ENCODE peak calls at places on chromosomes 16 and 17, in eight cellular contexts. One of them, this sample, is unnamed.

GRCh38 chr16:67888311-67888710 is 3.6 kb downstream of the NRN1L start:
- DNase-seq in fibroblast of pulmonary artery: no peak
- DNase-seq in CD4-positive, CD25-positive, alpha-beta regulatory T cell: no peak
- DNase-seq in astrocyte of the cerebellum: no peak
- DNase-seq in heart left ventricle: no peak
- DNase-seq in AG04450: no peak
- DNase-seq in small intestine: no peak
- DNase-seq in brain microvascular endothelial cell: no peak
- DNase-seq in this sample: no peak

GRCh38 chr16:86563489-86564345 is 2.9 kb upstream of the FOXC2 start:
- DNase-seq in fibroblast of pulmonary artery: peak
- DNase-seq in CD4-positive, CD25-positive, alpha-beta regulatory T cell: peak
- DNase-seq in astrocyte of the cerebellum: peak
- DNase-seq in heart left ventricle: peak
- DNase-seq in AG04450: peak
- DNase-seq in small intestine: peak
- DNase-seq in brain microvascular endothelial cell: peak
- DNase-seq in this sample: peak

GRCh38 chr17:29076722-29077121 is 33.8 kb downstream of the PIPOX start:
- DNase-seq in fibroblast of pulmonary artery: no peak
- DNase-seq in CD4-positive, CD25-positive, alpha-beta regulatory T cell: no peak
- DNase-seq in astrocyte of the cerebellum: no peak
- DNase-seq in heart left ventricle: no peak
- DNase-seq in AG04450: no peak
- DNase-seq in small intestine: no peak
- DNase-seq in brain microvascular endothelial cell: no peak
- DNase-seq in this sample: no peak

GRCh38 chr16:9798474-9798873 is 383.8 kb downstream of the GRIN2A start:
- DNase-seq in fibroblast of pulmonary artery: no peak
- DNase-seq in CD4-positive, CD25-positive, alpha-beta regulatory T cell: no peak
- DNase-seq in astrocyte of the cerebellum: no peak
- DNase-seq in heart left ventricle: peak
- DNase-seq in AG04450: no peak
- DNase-seq in small intestine: no peak
- DNase-seq in brain microvascular endothelial cell: no peak
- DNase-seq in this sample: no peak

GRCh38 chr17:45814622-45815606 is 29.8 kb upstream of the SPPL2C start:
- DNase-seq in fibroblast of pulmonary artery: no peak
- DNase-seq in CD4-positive, CD25-positive, alpha-beta regulatory T cell: no peak
- DNase-seq in astrocyte of the cerebellum: no peak
- DNase-seq in heart left ventricle: peak
- DNase-seq in AG04450: no peak
- DNase-seq in small intestine: no peak
- DNase-seq in brain microvascular endothelial cell: no peak
- DNase-seq in this sample: no peak

GRCh38 chr16:21272253-21272652 is 5.8 kb downstream of the CRYM start:
- DNase-seq in fibroblast of pulmonary artery: no peak
- DNase-seq in CD4-positive, CD25-positive, alpha-beta regulatory T cell: no peak
- DNase-seq in astrocyte of the cerebellum: no peak
- DNase-seq in heart left ventricle: no peak
- DNase-seq in AG04450: no peak
- DNase-seq in small intestine: no peak
- DNase-seq in brain microvascular endothelial cell: no peak
- DNase-seq in this sample: no peak

GRCh38 chr16:59684911-59685310 is 950.8 kb upstream of the GOT2 start:
- DNase-seq in fibroblast of pulmonary artery: no peak
- DNase-seq in CD4-positive, CD25-positive, alpha-beta regulatory T cell: no peak
- DNase-seq in astrocyte of the cerebellum: no peak
- DNase-seq in heart left ventricle: no peak
- DNase-seq in AG04450: no peak
- DNase-seq in small intestine: no peak
- DNase-seq in brain microvascular endothelial cell: no peak
- DNase-seq in this sample: no peak

GRCh38 chr17:33522623-33523022 is 229.5 kb upstream of the ASIC2 start:
- DNase-seq in fibroblast of pulmonary artery: no peak
- DNase-seq in CD4-positive, CD25-positive, alpha-beta regulatory T cell: no peak
- DNase-seq in astrocyte of the cerebellum: no peak
- DNase-seq in heart left ventricle: no peak
- DNase-seq in AG04450: no peak
- DNase-seq in small intestine: no peak
- DNase-seq in brain microvascular endothelial cell: no peak
- DNase-seq in this sample: no peak

GRCh38 chr17:16989953-16990860 is 18.3 kb upstream of the TNFRSF13B start:
- DNase-seq in fibroblast of pulmonary artery: no peak
- DNase-seq in CD4-positive, CD25-positive, alpha-beta regulatory T cell: no peak
- DNase-seq in astrocyte of the cerebellum: no peak
- DNase-seq in heart left ventricle: no peak
- DNase-seq in AG04450: peak
- DNase-seq in small intestine: no peak
- DNase-seq in brain microvascular endothelial cell: no peak
- DNase-seq in this sample: no peak

GRCh38 chr16:57196753-57197152 is 10.6 kb downstream of the RSPRY1 start:
- DNase-seq in fibroblast of pulmonary artery: no peak
- DNase-seq in CD4-positive, CD25-positive, alpha-beta regulatory T cell: no peak
- DNase-seq in astrocyte of the cerebellum: no peak
- DNase-seq in heart left ventricle: no peak
- DNase-seq in AG04450: no peak
- DNase-seq in small intestine: peak
- DNase-seq in brain microvascular endothelial cell: no peak
- DNase-seq in this sample: no peak

GRCh38 chr17:49553676-49554335 is 21.9 kb upstream of the NXPH3 start:
- DNase-seq in fibroblast of pulmonary artery: no peak
- DNase-seq in CD4-positive, CD25-positive, alpha-beta regulatory T cell: no peak
- DNase-seq in astrocyte of the cerebellum: no peak
- DNase-seq in heart left ventricle: no peak
- DNase-seq in AG04450: no peak
- DNase-seq in small intestine: no peak
- DNase-seq in brain microvascular endothelial cell: no peak
- DNase-seq in this sample: no peak

GRCh38 chr16:72216767-72217166 is 44.8 kb upstream of the PMFBP1 start:
- DNase-seq in fibroblast of pulmonary artery: no peak
- DNase-seq in CD4-positive, CD25-positive, alpha-beta regulatory T cell: no peak
- DNase-seq in astrocyte of the cerebellum: no peak
- DNase-seq in heart left ventricle: no peak
- DNase-seq in AG04450: no peak
- DNase-seq in small intestine: peak
- DNase-seq in brain microvascular endothelial cell: no peak
- DNase-seq in this sample: no peak

GRCh38 chr17:71423871-71424546 is 696.8 kb upstream of the SOX9 start:
- DNase-seq in fibroblast of pulmonary artery: no peak
- DNase-seq in CD4-positive, CD25-positive, alpha-beta regulatory T cell: no peak
- DNase-seq in astrocyte of the cerebellum: peak
- DNase-seq in heart left ventricle: no peak
- DNase-seq in AG04450: peak
- DNase-seq in small intestine: no peak
- DNase-seq in brain microvascular endothelial cell: peak
- DNase-seq in this sample: peak

GRCh38 chr16:74577882-74578366 is 29.0 kb downstream of the GLG1 start:
- DNase-seq in fibroblast of pulmonary artery: peak
- DNase-seq in CD4-positive, CD25-positive, alpha-beta regulatory T cell: no peak
- DNase-seq in astrocyte of the cerebellum: no peak
- DNase-seq in heart left ventricle: no peak
- DNase-seq in AG04450: peak
- DNase-seq in small intestine: no peak
- DNase-seq in brain microvascular endothelial cell: no peak
- DNase-seq in this sample: no peak

GRCh38 chr16:31880322-31880979 is 6.8 kb downstream of the ZNF267 start:
- DNase-seq in fibroblast of pulmonary artery: peak
- DNase-seq in CD4-positive, CD25-positive, alpha-beta regulatory T cell: no peak
- DNase-seq in astrocyte of the cerebellum: peak
- DNase-seq in heart left ventricle: no peak
- DNase-seq in AG04450: no peak
- DNase-seq in small intestine: peak
- DNase-seq in brain microvascular endothelial cell: peak
- DNase-seq in this sample: no peak

GRCh38 chr17:14622622-14623101 is 321.8 kb downstream of the HS3ST3B1 start:
- DNase-seq in fibroblast of pulmonary artery: no peak
- DNase-seq in CD4-positive, CD25-positive, alpha-beta regulatory T cell: no peak
- DNase-seq in astrocyte of the cerebellum: no peak
- DNase-seq in heart left ventricle: no peak
- DNase-seq in AG04450: no peak
- DNase-seq in small intestine: no peak
- DNase-seq in brain microvascular endothelial cell: no peak
- DNase-seq in this sample: no peak

GRCh38 chr17:79619636-79620206 is 8.9 kb upstream of the RBFOX3 start:
- DNase-seq in fibroblast of pulmonary artery: no peak
- DNase-seq in CD4-positive, CD25-positive, alpha-beta regulatory T cell: no peak
- DNase-seq in astrocyte of the cerebellum: no peak
- DNase-seq in heart left ventricle: peak
- DNase-seq in AG04450: no peak
- DNase-seq in small intestine: no peak
- DNase-seq in brain microvascular endothelial cell: no peak
- DNase-seq in this sample: no peak

GRCh38 chr16:85435298-85435697 is 177.8 kb upstream of the GSE1 start:
- DNase-seq in fibroblast of pulmonary artery: no peak
- DNase-seq in CD4-positive, CD25-positive, alpha-beta regulatory T cell: no peak
- DNase-seq in astrocyte of the cerebellum: no peak
- DNase-seq in heart left ventricle: no peak
- DNase-seq in AG04450: no peak
- DNase-seq in small intestine: no peak
- DNase-seq in brain microvascular endothelial cell: no peak
- DNase-seq in this sample: peak

GRCh38 chr17:65415991-65416390 is 145.5 kb downstream of the AXIN2 start:
- DNase-seq in fibroblast of pulmonary artery: no peak
- DNase-seq in CD4-positive, CD25-positive, alpha-beta regulatory T cell: no peak
- DNase-seq in astrocyte of the cerebellum: no peak
- DNase-seq in heart left ventricle: no peak
- DNase-seq in AG04450: no peak
- DNase-seq in small intestine: peak
- DNase-seq in brain microvascular endothelial cell: no peak
- DNase-seq in this sample: no peak

GRCh38 chr16:69773255-69773947 is 11.3 kb downstream of the WWP2 start:
- DNase-seq in fibroblast of pulmonary artery: no peak
- DNase-seq in CD4-positive, CD25-positive, alpha-beta regulatory T cell: no peak
- DNase-seq in astrocyte of the cerebellum: no peak
- DNase-seq in heart left ventricle: no peak
- DNase-seq in AG04450: no peak
- DNase-seq in small intestine: no peak
- DNase-seq in brain microvascular endothelial cell: peak
- DNase-seq in this sample: no peak

GRCh38 chr17:11490171-11490760 is 108.0 kb upstream of the DNAH9 start:
- DNase-seq in fibroblast of pulmonary artery: no peak
- DNase-seq in CD4-positive, CD25-positive, alpha-beta regulatory T cell: no peak
- DNase-seq in astrocyte of the cerebellum: no peak
- DNase-seq in heart left ventricle: no peak
- DNase-seq in AG04450: no peak
- DNase-seq in small intestine: no peak
- DNase-seq in brain microvascular endothelial cell: no peak
- DNase-seq in this sample: no peak

GRCh38 chr16:29812754-29813643 is 1.0 kb downstream of the PRRT2 start:
- DNase-seq in fibroblast of pulmonary artery: no peak
- DNase-seq in CD4-positive, CD25-positive, alpha-beta regulatory T cell: no peak
- DNase-seq in astrocyte of the cerebellum: no peak
- DNase-seq in heart left ventricle: no peak
- DNase-seq in AG04450: no peak
- DNase-seq in small intestine: no peak
- DNase-seq in brain microvascular endothelial cell: no peak
- DNase-seq in this sample: no peak
- H3K4me3 ChIP-seq in fibroblast of pulmonary artery: peak
- H3K4me3 ChIP-seq in CD4-positive, CD25-positive, alpha-beta regulatory T cell: no peak
- H3K4me3 ChIP-seq in astrocyte of the cerebellum: peak
- H3K4me3 ChIP-seq in heart left ventricle: peak
- H3K4me3 ChIP-seq in AG04450: peak
- H3K4me3 ChIP-seq in small intestine: no peak
- H3K4me3 ChIP-seq in brain microvascular endothelial cell: peak
- H3K4me3 ChIP-seq in this sample: no peak

GRCh38 chr16:1152123-1152638 is 725 bp upstream of the CACNA1H start:
- DNase-seq in fibroblast of pulmonary artery: no peak
- DNase-seq in CD4-positive, CD25-positive, alpha-beta regulatory T cell: peak
- DNase-seq in astrocyte of the cerebellum: no peak
- DNase-seq in heart left ventricle: peak
- DNase-seq in AG04450: no peak
- DNase-seq in small intestine: no peak
- DNase-seq in brain microvascular endothelial cell: no peak
- DNase-seq in this sample: no peak
- H3K4me3 ChIP-seq in fibroblast of pulmonary artery: no peak
- H3K4me3 ChIP-seq in CD4-positive, CD25-positive, alpha-beta regulatory T cell: no peak
- H3K4me3 ChIP-seq in astrocyte of the cerebellum: no peak
- H3K4me3 ChIP-seq in heart left ventricle: peak
- H3K4me3 ChIP-seq in AG04450: no peak
- H3K4me3 ChIP-seq in small intestine: peak
- H3K4me3 ChIP-seq in brain microvascular endothelial cell: no peak
- H3K4me3 ChIP-seq in this sample: peak

DNA sequence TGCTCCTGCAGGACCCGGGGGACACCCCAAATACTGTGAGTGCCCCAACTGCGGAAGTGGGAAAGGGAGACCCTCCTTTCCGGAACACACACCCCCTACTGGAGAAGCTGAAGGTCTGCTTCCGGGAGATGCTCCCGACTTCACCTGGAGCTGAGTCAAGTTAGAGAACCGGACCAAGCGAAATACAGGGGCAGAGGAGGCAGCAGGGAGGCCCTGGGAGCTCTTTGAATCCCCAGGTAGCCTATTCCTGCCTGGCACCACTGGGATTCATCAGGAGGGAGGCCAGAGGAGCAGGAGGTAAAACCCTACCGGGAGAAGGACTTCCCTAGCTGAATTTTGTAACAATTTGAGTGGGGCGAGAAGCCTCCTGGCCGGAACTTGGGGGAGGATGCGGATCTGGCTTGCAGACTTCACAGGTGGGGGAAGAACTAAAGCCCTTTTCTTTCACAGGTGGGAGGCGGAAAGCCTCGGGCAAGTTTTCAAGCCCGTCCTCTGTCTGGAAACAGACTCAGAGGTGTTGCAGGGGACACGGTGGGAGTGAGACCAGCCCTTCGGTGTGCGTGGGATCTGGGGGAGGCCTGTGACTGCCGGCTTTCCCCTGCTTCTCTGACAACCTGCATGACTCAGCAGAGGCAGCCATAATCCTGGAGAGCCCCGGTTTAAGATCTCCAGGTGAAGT is 22.4 kb upstream of the TEKT1 start:
- DNase-seq in fibroblast of pulmonary artery: no peak
- DNase-seq in CD4-positive, CD25-positive, alpha-beta regulatory T cell: no peak
- DNase-seq in astrocyte of the cerebellum: no peak
- DNase-seq in heart left ventricle: no peak
- DNase-seq in AG04450: no peak
- DNase-seq in small intestine: peak
- DNase-seq in brain microvascular endothelial cell: no peak
- DNase-seq in this sample: no peak
- H3K4me3 ChIP-seq in fibroblast of pulmonary artery: no peak
- H3K4me3 ChIP-seq in CD4-positive, CD25-positive, alpha-beta regulatory T cell: peak
- H3K4me3 ChIP-seq in astrocyte of the cerebellum: no peak
- H3K4me3 ChIP-seq in heart left ventricle: no peak
- H3K4me3 ChIP-seq in AG04450: no peak
- H3K4me3 ChIP-seq in small intestine: no peak
- H3K4me3 ChIP-seq in brain microvascular endothelial cell: no peak
- H3K4me3 ChIP-seq in this sample: no peak

DNA sequence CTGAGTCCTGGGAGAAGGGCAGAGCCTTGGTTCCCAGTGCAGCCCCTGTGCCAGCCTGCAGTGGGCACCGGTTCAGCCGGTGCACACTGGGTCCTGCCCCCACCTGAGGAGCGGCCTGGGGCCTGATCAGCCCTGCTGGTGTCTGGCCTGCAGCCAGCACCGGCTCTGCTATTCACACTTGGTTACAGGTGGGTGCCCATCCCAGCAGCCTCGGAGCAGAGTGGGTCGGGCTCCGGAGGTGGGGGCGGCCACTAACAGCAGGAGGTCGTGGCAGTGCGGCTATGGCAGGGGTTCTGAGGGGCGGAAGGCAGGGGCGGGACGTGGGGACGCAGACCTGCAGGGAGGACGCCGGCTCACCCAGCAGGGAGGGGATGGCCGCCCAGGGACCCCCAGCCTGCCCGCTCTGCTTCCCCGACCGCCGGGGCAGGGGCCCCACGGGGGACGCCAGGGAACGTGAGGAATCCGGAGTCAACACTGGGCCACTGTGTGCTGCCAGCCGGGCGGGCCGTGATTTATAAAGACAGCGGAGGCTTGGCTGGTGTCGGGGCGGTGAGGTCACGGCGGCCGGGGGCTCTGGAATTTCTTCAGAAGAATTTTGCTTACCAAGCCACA is 20.3 kb downstream of the METRNL start:
- DNase-seq in fibroblast of pulmonary artery: no peak
- DNase-seq in CD4-positive, CD25-positive, alpha-beta regulatory T cell: no peak
- DNase-seq in astrocyte of the cerebellum: no peak
- DNase-seq in heart left ventricle: peak
- DNase-seq in AG04450: no peak
- DNase-seq in small intestine: no peak
- DNase-seq in brain microvascular endothelial cell: no peak
- DNase-seq in this sample: no peak
- H3K4me3 ChIP-seq in fibroblast of pulmonary artery: no peak
- H3K4me3 ChIP-seq in CD4-positive, CD25-positive, alpha-beta regulatory T cell: no peak
- H3K4me3 ChIP-seq in astrocyte of the cerebellum: peak
- H3K4me3 ChIP-seq in heart left ventricle: peak
- H3K4me3 ChIP-seq in AG04450: no peak
- H3K4me3 ChIP-seq in small intestine: no peak
- H3K4me3 ChIP-seq in brain microvascular endothelial cell: no peak
- H3K4me3 ChIP-seq in this sample: no peak